ENCODE peak calls at places on chromosome 5, in ten cellular contexts. C, F, W, T, Z, M, I, R, Y and N are unnamed samples.

GRCh38 chr5:119395080-119395836 is 39.4 kb downstream of the TNFAIP8 start:
- DNase-seq in C (no peak), F (no peak), W (no peak), T (no peak), Z (no peak), M (no peak), I (no peak), R (no peak), Y (no peak), N (no peak)

GRCh38 chr5:109996246-109996645 is 306.5 kb downstream of the MAN2A1 start:
- DNase-seq in C (no peak), F (no peak), W (no peak), T (no peak), Z (no peak), M (no peak), I (no peak), R (no peak), Y (no peak), N (no peak)

GRCh38 chr5:109836280-109836679 is 146.6 kb downstream of the MAN2A1 start:
- DNase-seq in C (no peak), F (no peak), W (no peak), T (no peak), Z (no peak), M (no peak), I (no peak), R (no peak), Y (no peak), N (no peak)

GRCh38 chr5:139696894-139697658 is 48.9 kb downstream of the CXXC5 start:
- DNase-seq in C (no peak), F (peak; percentile 35), W (peak; percentile 94), T (peak; percentile 70), Z (no peak), M (peak; percentile 88), I (no peak), R (peak; percentile 89), Y (peak; percentile 86), N (no peak)

GRCh38 chr5:24816206-24816605 is 171.4 kb upstream of the CDH10 start:
- DNase-seq in C (no peak), F (no peak), W (no peak), T (no peak), Z (no peak), M (no peak), I (no peak), R (no peak), Y (no peak), N (no peak)

GRCh38 chr5:80231243-80231642 is 24.6 kb downstream of the SERINC5 start:
- DNase-seq in C (no peak), F (peak; percentile 31), W (no peak), T (no peak), Z (no peak), M (no peak), I (no peak), R (no peak), Y (no peak), N (no peak)

GRCh38 chr5:123007292-123007691 is 29.2 kb downstream of the PPIC start:
- DNase-seq in C (no peak), F (no peak), W (no peak), T (no peak), Z (no peak), M (no peak), I (no peak), R (no peak), Y (no peak), N (no peak)

GRCh38 chr5:149904977-149905376 is 39.6 kb downstream of the PDE6A start:
- DNase-seq in C (no peak), F (no peak), W (no peak), T (no peak), Z (no peak), M (no peak), I (no peak), R (no peak), Y (no peak), N (no peak)

GRCh38 chr5:136132087-136132486 is 558 bp upstream of the SMAD5 start:
- DNase-seq in C (no peak), F (peak; percentile 19), W (peak; percentile 85), T (peak; percentile 6), Z (no peak), M (peak; percentile 25), I (no peak), R (peak; percentile 31), Y (peak; percentile 78), N (no peak)

GRCh38 chr5:136134653-136135052 is 2.0 kb downstream of the SMAD5 start:
- DNase-seq in C (no peak), F (no peak), W (no peak), T (no peak), Z (no peak), M (no peak), I (no peak), R (no peak), Y (no peak), N (no peak)

GRCh38 chr5:136130581-136130980 is 2.1 kb upstream of the SMAD5 start:
- DNase-seq in C (no peak), F (no peak), W (no peak), T (no peak), Z (no peak), M (no peak), I (no peak), R (no peak), Y (no peak), N (no peak)

GRCh38 chr5:136133416-136134383 is 1.1 kb downstream of the SMAD5 start:
- DNase-seq in C (no peak), F (peak; percentile 55), W (peak; percentile 88), T (peak; percentile 52), Z (no peak), M (peak; percentile 21), I (no peak), R (peak; percentile 61), Y (no peak), N (no peak)

DNA sequence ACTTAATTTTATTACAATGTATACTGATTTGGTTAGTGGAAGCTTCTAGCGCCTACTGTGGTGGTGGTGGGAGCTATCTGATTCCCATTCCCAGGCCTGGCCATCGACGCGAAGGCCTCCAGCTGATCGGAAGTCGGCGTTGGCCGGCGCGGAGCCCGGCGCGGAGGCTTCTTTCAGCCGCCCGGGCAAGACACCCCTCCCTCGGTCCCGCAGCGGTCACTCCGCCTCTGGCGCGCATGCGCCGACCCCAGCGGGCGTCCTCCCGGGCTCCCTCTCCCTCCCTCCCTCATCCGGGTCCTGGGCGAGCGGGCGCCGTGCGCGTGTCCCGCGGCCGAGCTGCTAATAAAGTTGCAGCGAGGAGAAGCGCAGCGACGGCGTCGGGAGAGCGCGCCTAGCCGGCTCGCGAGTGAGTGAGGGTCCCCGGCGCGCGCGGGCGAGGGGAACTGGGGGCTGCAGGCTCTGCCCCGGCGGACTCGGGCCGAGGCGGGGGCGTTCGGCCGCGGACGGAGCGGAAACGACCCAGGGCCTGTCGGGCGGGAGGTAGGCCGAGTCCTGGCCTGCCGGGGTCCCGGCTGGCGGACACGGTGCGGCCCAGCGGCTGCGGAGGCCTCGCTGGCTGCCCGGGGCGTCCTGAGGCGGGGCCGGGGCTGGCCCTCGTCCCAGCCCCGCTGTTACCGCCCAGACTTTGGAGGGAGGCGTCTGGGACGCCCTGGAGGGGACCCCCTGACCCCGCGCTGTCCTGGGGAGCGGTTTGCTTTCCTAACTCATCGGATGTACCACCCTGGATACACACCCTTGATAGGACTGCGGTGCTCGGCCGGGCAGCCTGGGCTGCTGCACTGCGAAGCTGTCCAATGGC is at the start of gene SMAD5:
- DNase-seq in C (peak; percentile 88), F (peak; percentile 95), W (peak; percentile 99), T (peak; percentile 88), Z (peak; percentile 48), M (peak; percentile 97), I (peak; percentile 92), R (peak; percentile 98), Y (peak; percentile 98), N (peak; percentile 91)
- TF ChIP-seq POLR2A in C (no peak), F (peak; percentile 71), W (no peak), T (peak; percentile 66), Z (no peak), M (peak; percentile 63), I (peak; percentile 93), R (peak; percentile 86), Y (peak; percentile 32), N (peak; percentile 53)

GRCh38 chr5:17279487-17279886 is 62.1 kb downstream of the BASP1 start:
- DNase-seq in C (no peak), F (no peak), W (no peak), T (no peak), Z (no peak), M (no peak), I (no peak), R (no peak), Y (no peak), N (no peak)

GRCh38 chr5:17277907-17278306 is 60.5 kb downstream of the BASP1 start:
- DNase-seq in C (no peak), F (no peak), W (no peak), T (no peak), Z (no peak), M (no peak), I (no peak), R (no peak), Y (no peak), N (no peak)

GRCh38 chr5:17275279-17276158 is 58.1 kb downstream of the BASP1 start:
- DNase-seq in C (no peak), F (no peak), W (no peak), T (no peak), Z (no peak), M (no peak), I (no peak), R (no peak), Y (peak; percentile 79), N (no peak)

GRCh38 chr5:17276445-17276844 is 59.0 kb downstream of the BASP1 start:
- DNase-seq in C (no peak), F (no peak), W (no peak), T (no peak), Z (no peak), M (no peak), I (no peak), R (no peak), Y (no peak), N (no peak)

DNA sequence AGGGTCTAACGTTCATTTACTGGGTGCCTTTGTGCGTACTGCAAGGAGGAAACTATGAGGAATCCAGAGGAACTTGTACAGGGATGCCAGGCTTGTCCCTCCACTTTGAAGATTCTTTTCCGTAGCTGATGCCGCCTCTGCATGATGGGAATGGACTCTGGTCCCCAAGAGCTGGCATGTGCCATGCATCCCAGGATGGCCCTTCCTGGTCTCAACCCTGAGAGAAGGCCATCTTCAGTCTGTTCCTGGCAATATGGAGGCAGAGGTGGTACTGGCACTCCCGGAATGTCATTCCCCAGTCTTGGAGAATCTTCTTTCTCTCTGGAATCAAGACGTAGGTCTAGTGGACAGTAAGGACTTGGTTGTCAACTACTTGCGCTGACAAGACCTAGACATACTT is 61.5 kb downstream of the BASP1 start:
- DNase-seq in C (no peak), F (no peak), W (no peak), T (no peak), Z (no peak), M (no peak), I (no peak), R (no peak), Y (no peak), N (no peak)
- TF ChIP-seq POLR2A in C (no peak), F (no peak), W (no peak), T (no peak), Z (no peak), M (no peak), I (no peak), R (no peak), Y (no peak), N (no peak)

GRCh38 chr5:116614603-116614920 is 39.9 kb upstream of the SEMA6A start:
- DNase-seq in C (no peak), F (no peak), W (no peak), T (no peak), Z (no peak), M (no peak), I (no peak), R (no peak), Y (no peak), N (no peak)
- TF ChIP-seq POLR2A in C (no peak), F (no peak), W (no peak), T (no peak), Z (no peak), M (no peak), I (no peak), R (no peak), Y (no peak), N (no peak)

GRCh38 chr5:98927988-98928801 is 612 bp downstream of the CHD1 start:
- DNase-seq in C (no peak), F (peak; percentile 69), W (peak; percentile 95), T (peak; percentile 28), Z (peak; percentile 69), M (peak; percentile 74), I (peak; percentile 53), R (peak; percentile 67), Y (no peak), N (peak; percentile 57)
- TF ChIP-seq POLR2A in C (no peak), F (no peak), W (no peak), T (no peak), Z (no peak), M (no peak), I (no peak), R (no peak), Y (no peak), N (no peak)